ENCODE peak calls at places on chromosome 2, in seven cellular contexts. One of them, this sample, is unnamed.

GRCh38 chr2:112276954-112277353 is 1.6 kb downstream of the ZC3H6 start:
- DNase-seq in neural crest cell: no peak
- DNase-seq in glutamatergic neuron: no peak
- DNase-seq in lower lobe of right lung: no peak
- DNase-seq in cardiac fibroblast: no peak
- DNase-seq in neural progenitor cell: no peak
- DNase-seq in HL-60: no peak
- DNase-seq in this sample: no peak

GRCh38 chr2:101823347-101823791 is 125.9 kb downstream of the MAP4K4 start:
- DNase-seq in glutamatergic neuron: peak
- DNase-seq in neural crest cell: peak
- DNase-seq in neural progenitor cell: peak
- DNase-seq in HL-60: no peak
- DNase-seq in cardiac fibroblast: peak
- DNase-seq in lower lobe of right lung: no peak
- DNase-seq in this sample: peak

GRCh38 chr2:95361216-95361980 is 41.1 kb upstream of the FAHD2A start:
- DNase-seq in HL-60: no peak
- DNase-seq in glutamatergic neuron: no peak
- DNase-seq in neural crest cell: no peak
- DNase-seq in cardiac fibroblast: no peak
- DNase-seq in lower lobe of right lung: peak
- DNase-seq in neural progenitor cell: no peak
- DNase-seq in this sample: no peak

GRCh38 chr2:229417906-229418305 is 146.8 kb upstream of the PID1 start:
- DNase-seq in neural crest cell: no peak
- DNase-seq in glutamatergic neuron: peak
- DNase-seq in HL-60: no peak
- DNase-seq in lower lobe of right lung: no peak
- DNase-seq in cardiac fibroblast: no peak
- DNase-seq in neural progenitor cell: peak
- DNase-seq in this sample: peak

GRCh38 chr2:105399207-105399861 is 483 bp upstream of the FHL2 start:
- DNase-seq in neural crest cell: no peak
- DNase-seq in glutamatergic neuron: no peak
- DNase-seq in cardiac fibroblast: no peak
- DNase-seq in neural progenitor cell: no peak
- DNase-seq in lower lobe of right lung: no peak
- DNase-seq in HL-60: no peak
- DNase-seq in this sample: no peak

GRCh38 chr2:103784271-103784670 is 1022.4 kb downstream of the TMEM182 start:
- DNase-seq in neural crest cell: no peak
- DNase-seq in HL-60: no peak
- DNase-seq in cardiac fibroblast: no peak
- DNase-seq in glutamatergic neuron: no peak
- DNase-seq in neural progenitor cell: peak
- DNase-seq in lower lobe of right lung: no peak
- DNase-seq in this sample: no peak

GRCh38 chr2:55108456-55108855 is 58.2 kb upstream of the RTN4 start:
- DNase-seq in glutamatergic neuron: no peak
- DNase-seq in cardiac fibroblast: no peak
- DNase-seq in HL-60: no peak
- DNase-seq in neural progenitor cell: no peak
- DNase-seq in lower lobe of right lung: no peak
- DNase-seq in neural crest cell: no peak
- DNase-seq in this sample: no peak

GRCh38 chr2:218570850-218571249 is 2.2 kb downstream of the CNOT9 start:
- DNase-seq in glutamatergic neuron: no peak
- DNase-seq in cardiac fibroblast: peak
- DNase-seq in lower lobe of right lung: no peak
- DNase-seq in neural progenitor cell: no peak
- DNase-seq in neural crest cell: no peak
- DNase-seq in HL-60: no peak
- DNase-seq in this sample: no peak

GRCh38 chr2:224630659-224631550 is 45.7 kb upstream of the CUL3 start:
- DNase-seq in neural crest cell: no peak
- DNase-seq in neural progenitor cell: no peak
- DNase-seq in glutamatergic neuron: no peak
- DNase-seq in lower lobe of right lung: no peak
- DNase-seq in HL-60: no peak
- DNase-seq in cardiac fibroblast: no peak
- DNase-seq in this sample: no peak

GRCh38 chr2:49240608-49241007 is 86.3 kb upstream of the FSHR start:
- DNase-seq in cardiac fibroblast: no peak
- DNase-seq in neural progenitor cell: peak
- DNase-seq in lower lobe of right lung: no peak
- DNase-seq in neural crest cell: no peak
- DNase-seq in glutamatergic neuron: no peak
- DNase-seq in HL-60: no peak
- DNase-seq in this sample: no peak

GRCh38 chr2:190763901-190764514 is 115.1 kb downstream of the NAB1 start:
- DNase-seq in neural progenitor cell: no peak
- DNase-seq in neural crest cell: no peak
- DNase-seq in HL-60: no peak
- DNase-seq in glutamatergic neuron: no peak
- DNase-seq in cardiac fibroblast: no peak
- DNase-seq in lower lobe of right lung: no peak
- DNase-seq in this sample: no peak

GRCh38 chr2:135913726-135914365 is 37.6 kb upstream of the MCM6 start:
- DNase-seq in cardiac fibroblast: peak
- DNase-seq in neural progenitor cell: peak
- DNase-seq in HL-60: no peak
- DNase-seq in lower lobe of right lung: no peak
- DNase-seq in neural crest cell: peak
- DNase-seq in glutamatergic neuron: no peak
- DNase-seq in this sample: peak

GRCh38 chr2:238720232-238720672 is 127.6 kb upstream of the TWIST2 start:
- DNase-seq in cardiac fibroblast: peak
- DNase-seq in neural crest cell: peak
- DNase-seq in neural progenitor cell: peak
- DNase-seq in lower lobe of right lung: peak
- DNase-seq in HL-60: peak
- DNase-seq in glutamatergic neuron: peak
- DNase-seq in this sample: peak

GRCh38 chr2:73176205-73176880 is 26.0 kb upstream of the NOTO start:
- DNase-seq in cardiac fibroblast: no peak
- DNase-seq in HL-60: peak
- DNase-seq in lower lobe of right lung: no peak
- DNase-seq in glutamatergic neuron: no peak
- DNase-seq in neural progenitor cell: peak
- DNase-seq in neural crest cell: no peak
- DNase-seq in this sample: peak

GRCh38 chr2:113273031-113273551 is 5.6 kb downstream of the PAX8 start:
- DNase-seq in neural crest cell: peak
- DNase-seq in glutamatergic neuron: peak
- DNase-seq in HL-60: no peak
- DNase-seq in lower lobe of right lung: no peak
- DNase-seq in cardiac fibroblast: peak
- DNase-seq in neural progenitor cell: peak
- DNase-seq in this sample: peak

GRCh38 chr2:118469103-118469502 is 378.3 kb downstream of the EN1 start:
- DNase-seq in cardiac fibroblast: no peak
- DNase-seq in HL-60: no peak
- DNase-seq in lower lobe of right lung: no peak
- DNase-seq in glutamatergic neuron: no peak
- DNase-seq in neural progenitor cell: peak
- DNase-seq in neural crest cell: no peak
- DNase-seq in this sample: no peak

GRCh38 chr2:214899751-214900150 is 90.3 kb upstream of the BARD1 start:
- DNase-seq in glutamatergic neuron: no peak
- DNase-seq in lower lobe of right lung: no peak
- DNase-seq in cardiac fibroblast: no peak
- DNase-seq in neural crest cell: no peak
- DNase-seq in HL-60: no peak
- DNase-seq in neural progenitor cell: no peak
- DNase-seq in this sample: no peak

GRCh38 chr2:43146083-43146482 is 80.3 kb downstream of the ZFP36L2 start:
- DNase-seq in lower lobe of right lung: no peak
- DNase-seq in neural progenitor cell: no peak
- DNase-seq in HL-60: no peak
- DNase-seq in cardiac fibroblast: no peak
- DNase-seq in glutamatergic neuron: no peak
- DNase-seq in neural crest cell: no peak
- DNase-seq in this sample: no peak

GRCh38 chr2:68594041-68594440 is 49.3 kb upstream of the PROKR1 start:
- DNase-seq in lower lobe of right lung: no peak
- DNase-seq in neural crest cell: no peak
- DNase-seq in neural progenitor cell: no peak
- DNase-seq in glutamatergic neuron: no peak
- DNase-seq in cardiac fibroblast: no peak
- DNase-seq in HL-60: peak
- DNase-seq in this sample: no peak

GRCh38 chr2:24822049-24822706 is 29.0 kb downstream of the CENPO start:
- DNase-seq in cardiac fibroblast: no peak
- DNase-seq in neural progenitor cell: peak
- DNase-seq in lower lobe of right lung: no peak
- DNase-seq in neural crest cell: no peak
- DNase-seq in glutamatergic neuron: no peak
- DNase-seq in HL-60: no peak
- DNase-seq in this sample: no peak

GRCh38 chr2:45732946-45733345 is 81.5 kb downstream of the PRKCE start:
- DNase-seq in lower lobe of right lung: no peak
- DNase-seq in neural progenitor cell: no peak
- DNase-seq in glutamatergic neuron: no peak
- DNase-seq in cardiac fibroblast: no peak
- DNase-seq in neural crest cell: no peak
- DNase-seq in HL-60: no peak
- DNase-seq in this sample: no peak

GRCh38 chr2:79874015-79874414 is 361.2 kb downstream of the CTNNA2 start:
- DNase-seq in neural crest cell: no peak
- DNase-seq in neural progenitor cell: no peak
- DNase-seq in cardiac fibroblast: no peak
- DNase-seq in glutamatergic neuron: no peak
- DNase-seq in HL-60: no peak
- DNase-seq in lower lobe of right lung: no peak
- DNase-seq in this sample: no peak
- TF ChIP-seq CTCF in neural crest cell: no peak
- TF ChIP-seq CTCF in neural progenitor cell: no peak
- TF ChIP-seq CTCF in cardiac fibroblast: no peak
- TF ChIP-seq CTCF in glutamatergic neuron: no peak
- TF ChIP-seq CTCF in HL-60: no peak
- TF ChIP-seq CTCF in lower lobe of right lung: no peak
- TF ChIP-seq CTCF in this sample: no peak

DNA sequence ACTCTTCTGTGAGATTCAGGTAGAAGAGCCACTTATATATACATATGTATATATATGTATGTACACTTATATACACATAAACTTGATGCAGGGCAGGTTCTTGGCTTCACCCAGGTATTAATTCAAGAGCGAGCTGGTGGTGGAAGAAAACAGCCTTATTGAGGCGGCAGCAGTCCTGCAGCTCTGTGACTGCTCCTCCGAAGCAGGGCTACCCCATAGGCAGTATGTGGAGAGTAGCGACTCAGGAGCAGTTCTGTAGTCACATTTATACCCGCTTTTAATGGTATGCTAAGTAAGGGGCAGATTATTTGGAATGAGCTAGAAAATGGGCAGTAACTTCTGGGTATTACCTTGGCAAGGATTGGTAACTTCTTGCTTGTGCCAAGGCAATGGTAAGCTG is 280.6 kb upstream of the TFPI start:
- DNase-seq in neural progenitor cell: no peak
- DNase-seq in lower lobe of right lung: no peak
- DNase-seq in glutamatergic neuron: no peak
- DNase-seq in neural crest cell: no peak
- DNase-seq in cardiac fibroblast: no peak
- DNase-seq in HL-60: no peak
- DNase-seq in this sample: no peak
- TF ChIP-seq CTCF in neural progenitor cell: no peak
- TF ChIP-seq CTCF in lower lobe of right lung: no peak
- TF ChIP-seq CTCF in glutamatergic neuron: no peak
- TF ChIP-seq CTCF in neural crest cell: no peak
- TF ChIP-seq CTCF in cardiac fibroblast: no peak
- TF ChIP-seq CTCF in HL-60: no peak
- TF ChIP-seq CTCF in this sample: no peak

GRCh38 chr2:120424274-120424796 is 78.4 kb downstream of the INHBB start:
- DNase-seq in neural crest cell: no peak
- DNase-seq in neural progenitor cell: no peak
- DNase-seq in glutamatergic neuron: no peak
- DNase-seq in lower lobe of right lung: no peak
- DNase-seq in cardiac fibroblast: no peak
- DNase-seq in HL-60: no peak
- DNase-seq in this sample: no peak
- TF ChIP-seq CTCF in neural crest cell: no peak
- TF ChIP-seq CTCF in neural progenitor cell: no peak
- TF ChIP-seq CTCF in glutamatergic neuron: no peak
- TF ChIP-seq CTCF in lower lobe of right lung: no peak
- TF ChIP-seq CTCF in cardiac fibroblast: no peak
- TF ChIP-seq CTCF in HL-60: no peak
- TF ChIP-seq CTCF in this sample: no peak

GRCh38 chr2:156331572-156332451 is 709 bp downstream of the NR4A2 start:
- DNase-seq in lower lobe of right lung: peak
- DNase-seq in neural crest cell: peak
- DNase-seq in neural progenitor cell: peak
- DNase-seq in cardiac fibroblast: peak
- DNase-seq in HL-60: peak
- DNase-seq in glutamatergic neuron: no peak
- DNase-seq in this sample: peak

GRCh38 chr2:156333274-156333950 is 891 bp upstream of the NR4A2 start:
- DNase-seq in cardiac fibroblast: no peak
- DNase-seq in HL-60: no peak
- DNase-seq in neural crest cell: no peak
- DNase-seq in neural progenitor cell: no peak
- DNase-seq in glutamatergic neuron: no peak
- DNase-seq in lower lobe of right lung: peak
- DNase-seq in this sample: no peak

GRCh38 chr2:156334496-156335478 is 2.3 kb upstream of the NR4A2 start:
- DNase-seq in cardiac fibroblast: peak
- DNase-seq in neural crest cell: peak
- DNase-seq in lower lobe of right lung: peak
- DNase-seq in glutamatergic neuron: peak
- DNase-seq in HL-60: no peak
- DNase-seq in neural progenitor cell: peak
- DNase-seq in this sample: peak

GRCh38 chr2:156333951-156334495 is 1.5 kb upstream of the NR4A2 start:
- DNase-seq in cardiac fibroblast: no peak
- DNase-seq in HL-60: no peak
- DNase-seq in glutamatergic neuron: peak
- DNase-seq in lower lobe of right lung: peak
- DNase-seq in neural crest cell: peak
- DNase-seq in neural progenitor cell: peak
- DNase-seq in this sample: peak

DNA sequence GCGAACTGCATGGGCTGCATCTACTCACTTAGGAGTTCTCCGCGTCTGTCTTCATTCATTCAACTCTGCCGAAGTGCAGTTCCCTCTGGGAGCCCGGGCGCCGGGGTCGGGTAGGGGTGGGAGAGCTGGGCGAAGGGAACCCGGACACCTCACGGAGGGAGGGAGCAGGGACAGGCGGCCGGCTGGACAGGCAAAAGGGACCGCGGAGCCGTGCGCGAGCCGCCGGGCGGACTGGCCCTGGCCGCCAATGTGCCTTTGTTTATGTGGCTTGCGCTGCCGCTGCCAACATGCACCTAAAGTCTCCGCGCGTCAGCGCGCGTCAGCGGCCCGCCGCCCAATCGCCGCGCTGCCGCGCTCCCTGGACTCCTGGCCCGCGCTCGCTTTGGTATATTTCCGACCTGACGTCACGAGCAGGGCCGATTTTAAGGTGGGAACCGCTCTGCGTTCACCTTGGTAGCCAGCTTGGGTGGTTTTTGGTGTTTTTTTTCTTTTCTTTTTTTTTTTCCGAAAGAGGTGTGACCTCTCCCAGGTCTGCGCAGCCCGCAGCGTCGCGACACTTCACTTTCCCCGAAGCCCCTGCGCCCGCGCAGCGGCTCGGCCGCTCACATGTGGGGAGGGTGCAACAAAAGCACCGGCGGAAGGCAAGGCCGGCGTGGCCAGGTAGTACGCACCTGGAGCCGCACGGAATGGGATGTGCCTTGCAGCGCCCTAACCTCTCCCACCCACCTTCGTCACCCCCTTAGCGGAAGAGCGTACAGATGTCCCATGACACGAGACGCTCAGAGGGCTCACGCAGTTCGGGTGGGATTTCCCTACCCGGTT is at the start of gene NR4A2:
- DNase-seq in neural crest cell: peak
- DNase-seq in glutamatergic neuron: peak
- DNase-seq in cardiac fibroblast: peak
- DNase-seq in HL-60: peak
- DNase-seq in neural progenitor cell: peak
- DNase-seq in lower lobe of right lung: peak
- DNase-seq in this sample: peak
- TF ChIP-seq CTCF in neural crest cell: no peak
- TF ChIP-seq CTCF in glutamatergic neuron: no peak
- TF ChIP-seq CTCF in cardiac fibroblast: no peak
- TF ChIP-seq CTCF in HL-60: no peak
- TF ChIP-seq CTCF in neural progenitor cell: no peak
- TF ChIP-seq CTCF in lower lobe of right lung: no peak
- TF ChIP-seq CTCF in this sample: no peak

This sample was measured in nephron progenitor cell.